ENCODE peak calls at places on chromosomes 12 and 14, in six cellular contexts. U is SK-N-SH, C is K562, E is HCT116, J is HepG2, W is GM12878. O is an unnamed sample.

GRCh38 chr12:88223519-88223918 is 81.4 kb downstream of the TMTC3 start:
- DNase-seq in W (no peak), C (no peak), U (no peak), J (no peak), E (no peak), O (no peak)

GRCh38 chr14:81990312-81990761 is 456.7 kb upstream of the SEL1L start:
- DNase-seq in E (peak), J (peak), W (peak), C (peak), U (peak), O (peak)

GRCh38 chr14:99035268-99035667 is 236.7 kb downstream of the BCL11B start:
- DNase-seq in W (no peak), U (no peak), C (no peak), E (no peak), J (no peak), O (no peak)

GRCh38 chr14:97832734-97833133 is 1035.6 kb downstream of the VRK1 start:
- DNase-seq in J (no peak), U (no peak), E (no peak), C (no peak), W (no peak), O (no peak)

GRCh38 chr12:81492131-81492720 is 266.9 kb downstream of the PPFIA2 start:
- DNase-seq in J (no peak), U (no peak), W (no peak), E (no peak), C (no peak), O (no peak)

GRCh38 chr12:2719405-2719804 is 75.4 kb upstream of the FKBP4 start:
- DNase-seq in C (no peak), W (no peak), U (no peak), J (no peak), E (no peak), O (no peak)

GRCh38 chr12:132218915-132219314 is 74.7 kb downstream of the NOC4L start:
- DNase-seq in U (peak), E (peak), C (peak), W (no peak), J (peak), O (peak)

GRCh38 chr12:12035229-12035628 is 35.5 kb upstream of the BCL2L14 start:
- DNase-seq in C (no peak), W (no peak), J (no peak), U (no peak), E (no peak), O (no peak)

GRCh38 chr12:113461666-113462065 is 10.0 kb downstream of the LHX5 start:
- DNase-seq in E (peak), C (peak), U (peak), J (peak), W (no peak), O (no peak)

GRCh38 chr12:113333877-113334785 is 778 bp downstream of the SLC8B1 start:
- DNase-seq in W (no peak), E (no peak), J (no peak), U (no peak), C (no peak), O (no peak)

GRCh38 chr12:41772478-41772877 is 372.2 kb downstream of the GXYLT1 start:
- DNase-seq in J (no peak), E (no peak), C (no peak), U (no peak), W (no peak), O (no peak)

GRCh38 chr12:14981049-14981448 is 8.2 kb downstream of the PDE6H start:
- DNase-seq in C (no peak), W (no peak), J (no peak), U (no peak), E (no peak), O (no peak)

GRCh38 chr12:49273726-49274395 is 9.0 kb downstream of the TUBA1C start:
- DNase-seq in J (no peak), U (no peak), E (no peak), C (no peak), W (no peak), O (no peak)

GRCh38 chr12:68932701-68933563 is at the start of gene CPM:
- DNase-seq in W (no peak), E (no peak), U (peak), C (peak), J (no peak), O (peak)

GRCh38 chr14:24381363-24382102 is 13.5 kb downstream of the NFATC4 start:
- DNase-seq in W (no peak), C (no peak), U (no peak), J (no peak), E (no peak), O (no peak)

GRCh38 chr12:118060301-118061010 is 523 bp downstream of the WSB2 start:
- DNase-seq in J (no peak), W (no peak), E (no peak), U (no peak), C (no peak), O (peak)
- TF ChIP-seq JUND in J (no peak), W (no peak), E (no peak), U (no peak), C (no peak), O (no peak)

GRCh38 chr14:66444271-66444987 is 41.7 kb upstream of the CCDC196 start:
- DNase-seq in E (no peak), U (no peak), W (no peak), C (no peak), J (no peak), O (no peak)
- TF ChIP-seq JUND in E (no peak), U (no peak), W (no peak), C (no peak), J (no peak), O (no peak)

GRCh38 chr14:96741151-96741977 is 55.8 kb upstream of the VRK1 start:
- DNase-seq in C (peak), J (no peak), U (peak), W (no peak), E (no peak), O (peak)
- TF ChIP-seq JUND in C (no peak), J (no peak), U (no peak), W (no peak), E (no peak), O (no peak)

GRCh38 chr14:53023325-53023724 is 72.5 kb upstream of the FERMT2 start:
- DNase-seq in J (no peak), U (no peak), E (no peak), W (no peak), C (no peak), O (no peak)
- TF ChIP-seq JUND in J (no peak), U (no peak), E (no peak), W (no peak), C (no peak), O (no peak)

GRCh38 chr12:77725611-77726010 is 105.1 kb upstream of the NAV3 start:
- DNase-seq in C (no peak), E (no peak), U (no peak), W (no peak), J (no peak), O (no peak)
- TF ChIP-seq JUND in C (no peak), E (no peak), U (no peak), W (no peak), J (no peak), O (no peak)

DNA sequence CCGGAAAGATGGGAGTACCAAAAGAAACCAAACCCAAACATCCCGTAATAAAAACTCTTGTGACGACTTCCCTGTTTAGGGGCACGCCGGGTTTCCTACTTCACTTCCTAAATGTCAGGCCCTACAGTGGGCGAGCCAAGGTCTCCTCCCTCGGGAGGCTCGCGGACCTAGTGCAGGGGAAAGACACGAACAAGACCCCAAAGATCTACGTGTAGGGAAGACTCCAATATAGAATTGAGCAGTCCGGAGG is 612 bp downstream of the ATXN3 start:
- DNase-seq in W (no peak), J (peak), E (no peak), U (no peak), C (no peak), O (peak)
- TF ChIP-seq JUND in W (no peak), J (no peak), E (no peak), U (no peak), C (no peak), O (no peak)

GRCh38 chr12:94799136-94799535 is 148.8 kb upstream of the TMCC3 start:
- DNase-seq in W (no peak), C (no peak), U (no peak), E (no peak), J (no peak), O (no peak)
- TF ChIP-seq JUND in W (no peak), C (no peak), U (no peak), E (no peak), J (no peak), O (no peak)

DNA sequence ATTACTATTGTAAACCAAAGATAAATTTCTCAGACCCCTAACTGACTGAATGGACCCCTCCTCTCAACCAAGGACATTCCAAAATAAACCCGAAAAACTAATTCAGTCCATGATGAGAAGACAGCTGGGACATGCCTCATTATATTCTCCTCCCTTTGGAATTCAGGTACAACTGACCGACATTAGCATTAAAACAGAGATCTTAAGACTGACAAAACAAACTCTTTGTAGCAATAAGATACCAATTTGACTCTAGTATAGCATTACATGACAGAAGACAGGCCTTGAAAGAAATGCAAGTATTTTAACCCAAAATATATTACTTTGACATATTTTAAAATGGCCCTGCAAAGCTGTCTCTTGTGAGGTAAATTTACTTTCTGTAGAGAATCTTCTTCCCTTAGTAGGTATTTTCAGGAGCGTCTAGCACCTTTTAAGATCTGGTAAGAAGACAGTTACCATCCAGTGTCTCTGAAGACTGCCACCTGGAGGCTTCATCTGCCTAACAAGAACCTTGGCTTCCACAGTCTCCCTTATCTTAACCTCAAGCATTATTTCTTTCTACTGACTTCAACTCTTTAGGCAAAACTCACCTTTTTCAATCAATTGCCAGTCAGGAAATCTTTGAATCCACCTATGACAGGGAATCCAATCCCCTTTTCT is 957.5 kb downstream of the SLC6A15 start:
- DNase-seq in U (no peak), C (no peak), E (peak), J (no peak), W (no peak), O (peak)
- TF ChIP-seq JUND in U (no peak), C (no peak), E (no peak), J (no peak), W (no peak), O (no peak)

O was measured in T47D.